ENCODE peak calls at places on chromosomes 2 and 18, in seven cellular contexts. K is MM.1S, E is H1, O is fibroblast of lung, R is HCT116, W is neural progenitor cell, V is DND-41. L is an unnamed sample.

GRCh38 chr18:76386886-76387285 is 108.2 kb downstream of the ZNF516 start:
- DNase-seq in K (no peak), E (no peak), O (no peak), R (no peak), W (no peak), V (peak), L (no peak)

GRCh38 chr18:74073957-74074356 is 73.7 kb downstream of the FBXO15 start:
- DNase-seq in K (no peak), E (no peak), O (no peak), R (no peak), W (no peak), V (no peak), L (no peak)

GRCh38 chr18:41096504-41096903 is 858.5 kb upstream of the PIK3C3 start:
- DNase-seq in K (peak), E (no peak), O (peak), R (no peak), W (peak), V (no peak), L (no peak)

GRCh38 chr18:1914489-1914888 is 656.8 kb downstream of the METTL4 start:
- DNase-seq in K (peak), E (no peak), O (no peak), R (peak), W (no peak), V (no peak), L (peak)

GRCh38 chr18:61833978-61834377 is 58.8 kb downstream of the RNF152 start:
- DNase-seq in K (no peak), E (no peak), O (no peak), R (no peak), W (no peak), V (no peak), L (no peak)

GRCh38 chr2:237694423-237695194 is 67.2 kb downstream of the LRRFIP1 start:
- DNase-seq in K (peak), E (no peak), O (no peak), R (no peak), W (no peak), V (no peak), L (peak)

GRCh38 chr2:239634769-239635168 is 233.9 kb upstream of the HDAC4 start:
- DNase-seq in K (no peak), E (no peak), O (no peak), R (no peak), W (no peak), V (peak), L (no peak)

GRCh38 chr2:18599509-18600254 is 10.3 kb upstream of the NT5C1B start:
- DNase-seq in K (no peak), E (no peak), O (peak), R (no peak), W (no peak), V (no peak), L (no peak)

GRCh38 chr2:200756618-200757321 is 54.9 kb upstream of the BZW1 start:
- DNase-seq in K (no peak), E (no peak), O (peak), R (no peak), W (no peak), V (no peak), L (peak)

GRCh38 chr2:10568721-10569432 is 120.8 kb upstream of the ODC1 start:
- DNase-seq in K (no peak), E (peak), O (no peak), R (no peak), W (no peak), V (no peak), L (no peak)

GRCh38 chr2:34102359-34102758 is 503.3 kb upstream of the FAM98A start:
- DNase-seq in K (no peak), E (no peak), O (no peak), R (no peak), W (no peak), V (no peak), L (no peak)

GRCh38 chr2:209431701-209432100 is 7.9 kb downstream of the MAP2 start:
- DNase-seq in K (no peak), E (no peak), O (peak), R (no peak), W (no peak), V (no peak), L (no peak)

DNA sequence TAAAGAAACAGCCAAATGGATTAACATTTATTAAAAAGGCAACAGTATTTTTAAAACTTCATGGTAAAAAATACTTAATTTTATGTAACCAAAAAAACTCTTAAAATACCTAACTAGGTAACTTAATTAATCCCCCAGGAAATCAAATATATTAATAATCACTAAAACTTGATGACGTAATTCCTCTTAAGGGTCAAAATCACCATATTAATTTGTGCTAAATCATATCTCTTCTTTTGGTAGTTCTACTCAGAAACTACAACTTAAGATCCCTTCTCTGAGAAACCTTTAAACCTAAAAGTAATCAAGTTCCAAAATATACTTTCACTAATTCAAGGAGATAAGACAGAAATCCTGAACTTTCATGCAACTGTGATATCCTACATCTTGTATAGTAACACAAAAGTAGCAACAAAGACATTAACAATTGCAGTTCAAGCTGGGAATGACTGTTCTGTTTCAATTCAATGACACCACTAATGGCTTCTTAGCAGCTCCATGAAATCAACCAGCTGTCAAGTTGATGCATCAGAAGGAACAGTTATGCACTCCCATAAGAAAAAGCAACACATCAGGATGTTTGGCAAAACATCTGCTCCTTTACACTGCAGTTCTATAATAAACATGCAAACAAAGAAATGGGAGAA is 4.0 kb downstream of the BAZ2B start:
- DNase-seq in K (no peak), E (no peak), O (peak), R (no peak), W (peak), V (no peak), L (no peak)
- H3K27ac ChIP-seq in K (no peak), E (no peak), O (no peak), R (no peak), W (peak), V (peak), L (no peak)

GRCh38 chr2:70161069-70161534 is 29.7 kb downstream of the C2orf42 start:
- DNase-seq in K (peak), E (no peak), O (no peak), R (no peak), W (no peak), V (peak), L (no peak)

GRCh38 chr2:70160545-70160944 is 30.3 kb downstream of the C2orf42 start:
- DNase-seq in K (peak), E (no peak), O (no peak), R (no peak), W (no peak), V (no peak), L (no peak)
- H3K9ac ChIP-seq in K (peak), E (no peak), O (no peak), R (no peak), W (no peak), V (no peak), L (no peak)

GRCh38 chr2:101766871-101767739 is 69.6 kb downstream of the MAP4K4 start:
- DNase-seq in K (no peak), E (no peak), O (peak), R (no peak), W (peak), V (no peak), L (no peak)
- H3K27ac ChIP-seq in K (no peak), E (no peak), O (peak), R (no peak), W (peak), V (peak), L (no peak)

GRCh38 chr2:151978709-151979108 is 120.1 kb downstream of the CACNB4 start:
- DNase-seq in K (no peak), E (no peak), O (no peak), R (no peak), W (no peak), V (no peak), L (no peak)

GRCh38 chr2:151976945-151977353 is 121.9 kb downstream of the CACNB4 start:
- DNase-seq in K (peak), E (no peak), O (no peak), R (no peak), W (no peak), V (no peak), L (no peak)

GRCh38 chr2:151981886-151982285 is 117.0 kb downstream of the CACNB4 start:
- DNase-seq in K (no peak), E (no peak), O (no peak), R (no peak), W (no peak), V (no peak), L (no peak)

GRCh38 chr2:151977631-151978030 is 121.2 kb downstream of the CACNB4 start:
- DNase-seq in K (no peak), E (no peak), O (no peak), R (no peak), W (no peak), V (no peak), L (no peak)

GRCh38 chr2:151979694-151980093 is 119.2 kb downstream of the CACNB4 start:
- DNase-seq in K (no peak), E (no peak), O (no peak), R (no peak), W (no peak), V (no peak), L (no peak)
- H3K9ac ChIP-seq in K (no peak), E (no peak), O (no peak), R (no peak), W (no peak), V (no peak), L (no peak)

GRCh38 chr2:27021253-27021801 is 11.4 kb upstream of the TMEM214 start:
- DNase-seq in K (no peak), E (no peak), O (no peak), R (no peak), W (no peak), V (no peak), L (no peak)

GRCh38 chr2:27018142-27018541 is 14.6 kb upstream of the TMEM214 start:
- DNase-seq in K (no peak), E (no peak), O (no peak), R (no peak), W (no peak), V (no peak), L (no peak)

GRCh38 chr2:27019459-27020336 is 13.1 kb upstream of the TMEM214 start:
- DNase-seq in K (no peak), E (no peak), O (no peak), R (no peak), W (no peak), V (no peak), L (no peak)

GRCh38 chr2:27023740-27024139 is 9.0 kb upstream of the TMEM214 start:
- DNase-seq in K (no peak), E (no peak), O (no peak), R (no peak), W (no peak), V (no peak), L (no peak)

DNA sequence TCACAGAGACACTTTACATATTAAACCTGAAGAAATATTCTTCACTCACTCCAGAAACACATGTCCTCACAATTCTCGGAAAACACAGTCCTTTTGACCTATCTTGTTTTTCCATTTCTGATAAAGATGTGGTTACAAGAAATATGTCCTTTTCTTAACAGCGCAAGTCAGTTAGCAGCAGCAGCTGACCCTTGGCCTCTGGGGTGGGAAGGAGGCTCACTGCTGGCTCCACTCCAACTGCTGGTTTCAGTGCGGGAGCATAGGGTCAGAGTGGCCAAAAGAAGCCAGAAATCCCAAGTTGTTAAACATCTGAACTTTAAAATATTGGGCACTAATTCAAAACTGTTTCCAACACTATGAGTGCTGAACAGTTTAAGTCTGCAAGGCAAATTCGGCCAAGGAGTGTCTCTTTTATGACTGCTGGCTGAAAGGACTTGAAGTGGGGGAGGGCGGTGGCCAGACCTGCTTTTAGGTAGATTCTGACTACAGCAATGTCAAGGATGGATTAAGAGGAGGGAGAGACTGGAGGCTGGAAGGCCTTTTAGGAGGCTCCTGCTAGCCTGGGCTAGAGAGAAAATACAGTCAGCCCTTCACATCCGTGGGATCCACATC is 12.3 kb upstream of the TMEM214 start:
- DNase-seq in K (no peak), E (no peak), O (peak), R (no peak), W (no peak), V (no peak), L (no peak)
- H3K27ac ChIP-seq in K (no peak), E (no peak), O (no peak), R (no peak), W (no peak), V (no peak), L (no peak)

GRCh38 chr2:213152065-213152794 is 818 bp upstream of the IKZF2 start:
- DNase-seq in K (peak), E (no peak), O (peak), R (peak), W (peak), V (no peak), L (peak)

GRCh38 chr2:213159768-213160167 is 8.4 kb upstream of the IKZF2 start:
- DNase-seq in K (no peak), E (no peak), O (no peak), R (no peak), W (no peak), V (no peak), L (no peak)

GRCh38 chr2:213152888-213153287 is 1.5 kb upstream of the IKZF2 start:
- DNase-seq in K (no peak), E (no peak), O (no peak), R (no peak), W (no peak), V (no peak), L (no peak)

GRCh38 chr2:213157242-213157641 is 5.8 kb upstream of the IKZF2 start:
- DNase-seq in K (peak), E (no peak), O (no peak), R (no peak), W (no peak), V (no peak), L (no peak)

GRCh38 chr2:213156682-213157081 is 5.3 kb upstream of the IKZF2 start:
- DNase-seq in K (no peak), E (no peak), O (no peak), R (no peak), W (no peak), V (no peak), L (no peak)
- H3K9ac ChIP-seq in K (no peak), E (no peak), O (no peak), R (no peak), W (no peak), V (no peak), L (no peak)

GRCh38 chr18:67582488-67582887 is 66.0 kb upstream of the DSEL start:
- DNase-seq in K (no peak), E (no peak), O (no peak), R (no peak), W (no peak), V (no peak), L (no peak)
- H3K27ac ChIP-seq in K (no peak), E (no peak), O (no peak), R (no peak), W (no peak), V (no peak), L (no peak)